ENCODE peak calls at places on chromosomes 13 and 19, in nine cellular contexts. L is RWPE2, B is endothelial cell of umbilical vein, F is heart right ventricle, E is cardiac muscle cell, Q is psoas muscle, G is small intestine, V is Peyer's patch, S is lung. T is an unnamed sample. For H3K36me3, the result is how much of the 10 kb centered on the place peaks cover.

GRCh38 chr13:51829236-51829899 is 15.6 kb downstream of the TMEM272 start:
- DNase-seq in L (no peak), G (no peak), F (no peak), E (no peak), S (no peak), V (no peak), Q (no peak), B (no peak), T (no peak)

GRCh38 chr19:18697680-18698079 is 14.2 kb downstream of the CRTC1 start:
- DNase-seq in S (peak), G (peak), L (no peak), B (no peak), Q (no peak), E (no peak), V (no peak), F (no peak), T (peak)

GRCh38 chr13:44790289-44790688 is 199.0 kb downstream of the NUFIP1 start:
- DNase-seq in B (no peak), L (no peak), G (no peak), V (no peak), Q (no peak), S (no peak), E (no peak), F (no peak), T (no peak)

GRCh38 chr19:48415395-48415794 is 21.9 kb downstream of the GRIN2D start:
- DNase-seq in L (peak), F (peak), Q (peak), B (peak), E (peak), G (peak), V (peak), S (peak), T (peak)

GRCh38 chr13:46345400-46345799 is 41.7 kb downstream of the RUBCNL start:
- DNase-seq in B (no peak), G (no peak), L (no peak), V (no peak), Q (no peak), F (no peak), E (peak), S (no peak), T (no peak)

GRCh38 chr19:3163230-3163886 is 15.2 kb upstream of the S1PR4 start:
- DNase-seq in E (peak), V (no peak), Q (no peak), G (peak), F (peak), B (peak), L (no peak), S (peak), T (peak)

GRCh38 chr19:41691268-41691970 is 3.3 kb upstream of the CEACAM7 start:
- DNase-seq in E (peak), V (peak), S (no peak), F (no peak), G (peak), L (no peak), Q (no peak), B (peak), T (no peak)

GRCh38 chr19:5308471-5309437 is 31.9 kb downstream of the PTPRS start:
- DNase-seq in E (peak), F (peak), B (peak), Q (peak), V (no peak), G (no peak), L (no peak), S (peak), T (peak)

GRCh38 chr13:81487151-81487550 is 1146.2 kb upstream of the SPRY2 start:
- DNase-seq in G (peak), L (no peak), B (no peak), F (no peak), E (peak), V (no peak), Q (no peak), S (no peak), T (no peak)

GRCh38 chr19:17790059-17790780 is 4.7 kb upstream of the B3GNT3 start:
- DNase-seq in F (no peak), Q (no peak), G (peak), L (no peak), B (no peak), E (no peak), V (peak), S (no peak), T (no peak)

GRCh38 chr13:30113531-30113930 is 193.8 kb downstream of the KATNAL1 start:
- DNase-seq in S (no peak), B (no peak), V (no peak), L (no peak), E (no peak), F (no peak), Q (no peak), G (no peak), T (no peak)

GRCh38 chr19:15280048-15280725 is 47.9 kb upstream of the EPHX3 start:
- DNase-seq in E (no peak), S (no peak), Q (peak), V (no peak), B (no peak), L (no peak), G (no peak), F (peak), T (no peak)

GRCh38 chr13:29754486-29754806 is 96.0 kb downstream of the UBL3 start:
- DNase-seq in E (peak), B (peak), G (no peak), S (no peak), Q (no peak), L (no peak), F (no peak), V (no peak), T (no peak)

GRCh38 chr19:10683064-10683426 is 18.2 kb upstream of the QTRT1 start:
- DNase-seq in G (no peak), B (no peak), F (no peak), V (no peak), L (no peak), S (no peak), Q (no peak), E (no peak), T (peak)

GRCh38 chr19:10686661-10687517 is 14.3 kb upstream of the QTRT1 start:
- DNase-seq in V (no peak), E (no peak), Q (no peak), B (no peak), S (no peak), L (no peak), G (no peak), F (peak), T (peak)

GRCh38 chr19:10686193-10686592 is 15.0 kb upstream of the QTRT1 start:
- DNase-seq in F (no peak), V (no peak), G (no peak), E (no peak), L (no peak), S (no peak), B (no peak), Q (no peak), T (peak)

GRCh38 chr19:10683582-10683981 is 17.7 kb upstream of the QTRT1 start:
- DNase-seq in Q (no peak), E (no peak), F (no peak), L (no peak), G (no peak), B (no peak), V (no peak), S (no peak), T (peak)

GRCh38 chr19:10685210-10685609 is 16.0 kb upstream of the QTRT1 start:
- DNase-seq in S (no peak), L (no peak), F (no peak), B (no peak), G (no peak), Q (no peak), E (no peak), V (no peak), T (peak)
- H3K36me3 ChIP-seq in S (under half), L (half or more), F (half or more), B (half or more), G (under half), Q (under half), E (half or more), V (half or more), T (half or more)

DNA sequence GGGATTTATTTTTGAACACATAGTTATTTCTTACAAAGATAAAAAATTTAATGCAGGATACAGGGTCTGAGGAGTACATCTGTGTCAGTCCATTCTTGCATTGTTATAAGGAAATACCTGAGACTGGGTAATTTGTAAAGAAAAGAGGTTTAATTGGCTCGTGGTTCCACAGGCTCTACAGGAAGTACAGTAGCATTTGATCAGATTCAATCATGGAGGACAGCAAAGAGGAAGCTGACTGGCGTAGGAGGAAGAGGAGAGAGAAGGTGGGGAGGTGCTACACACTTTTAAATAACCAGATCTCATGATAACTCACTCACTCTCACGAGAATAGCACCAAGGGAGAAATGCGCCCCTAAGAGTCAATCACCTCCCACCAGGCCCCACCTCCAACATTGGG is 60.3 kb upstream of the MBNL2 start:
- DNase-seq in L (no peak), Q (no peak), E (no peak), S (no peak), B (no peak), F (no peak), G (no peak), V (no peak), T (no peak)
- H3K27ac ChIP-seq in L (no peak), Q (no peak), E (no peak), S (no peak), B (no peak), F (no peak), G (no peak), V (no peak), T (no peak)

DNA sequence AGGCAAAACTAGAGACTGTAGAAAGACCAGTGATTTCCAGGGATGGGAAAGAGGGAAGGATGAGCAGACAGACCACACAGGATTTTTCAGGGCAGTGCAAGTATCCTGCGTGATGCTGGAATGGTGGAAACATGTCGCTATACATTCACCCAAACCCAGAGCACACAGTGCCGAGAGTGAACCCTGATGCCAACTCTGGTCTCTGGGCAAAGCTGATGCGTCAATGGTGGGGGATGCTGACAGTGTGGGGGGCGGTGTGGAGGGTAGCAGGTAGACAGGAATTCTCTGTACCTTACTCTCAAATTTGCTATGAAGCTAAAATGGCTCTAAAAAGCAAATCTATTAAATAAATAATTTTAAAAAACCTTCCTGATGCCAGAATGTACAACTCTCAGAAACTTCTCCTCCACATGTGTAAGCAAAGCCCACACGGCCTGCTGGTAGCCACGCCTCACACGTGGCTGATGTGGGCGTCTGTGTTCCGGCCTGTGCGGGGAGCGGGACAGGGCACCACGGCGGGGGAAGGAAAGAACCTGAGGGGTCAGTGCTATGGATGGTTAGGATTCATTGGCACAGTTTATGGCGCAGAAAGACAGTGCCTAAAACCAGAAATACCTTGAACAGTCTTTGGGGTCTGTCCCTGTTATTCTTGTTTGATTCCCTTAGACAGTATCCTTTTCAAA is 23.9 kb downstream of the CARS2 start:
- DNase-seq in Q (no peak), B (no peak), F (no peak), L (no peak), V (no peak), S (no peak), G (no peak), E (no peak), T (peak)
- H3K36me3 ChIP-seq in Q (under half), B (under half), F (half or more), L (half or more), V (half or more), S (under half), G (under half), E (under half), T (half or more)

GRCh38 chr19:7516878-7517277 is 975 bp downstream of the ZNF358 start:
- DNase-seq in F (no peak), S (no peak), E (no peak), G (no peak), B (no peak), L (no peak), Q (no peak), V (no peak), T (peak)
- H3K27ac ChIP-seq in F (peak), S (peak), E (peak), G (no peak), B (no peak), L (peak), Q (peak), V (peak), T (peak)

GRCh38 chr13:113545455-113545930 is 39.1 kb upstream of the TFDP1 start:
- DNase-seq in E (peak), V (peak), F (no peak), G (no peak), L (peak), S (no peak), B (peak), Q (no peak), T (peak)
- H3K36me3 ChIP-seq in E (under half), V (under half), F (under half), G (under half), L (under half), S (under half), B (under half), Q (under half), T (under half)

GRCh38 chr19:46378268-46378667 is 31.4 kb downstream of the PPP5C start:
- DNase-seq in V (no peak), F (no peak), B (peak), E (peak), L (no peak), Q (no peak), G (no peak), S (no peak), T (peak)
- H3K27ac ChIP-seq in V (no peak), F (peak), B (no peak), E (no peak), L (no peak), Q (peak), G (no peak), S (no peak), T (peak)